ENCODE peak calls at places on chromosomes 1 and 21, in ten cellular contexts. J is PC-3, W is IMR-90, M is HCT116, A is mesenchymal stem cell, X is endothelial cell of umbilical vein, F is H9, V is GM23248, Q is HepG2, T is mammary epithelial cell. S is an unnamed sample.

GRCh38 chr1:214546076-214546475 is 5.3 kb downstream of the PTPN14 start:
- DNase-seq in X (no peak), J (no peak), Q (no peak), W (no peak), M (no peak), V (no peak), T (no peak), A (no peak), F (no peak), S (no peak)

GRCh38 chr1:7280257-7280656 is 490.8 kb upstream of the VAMP3 start:
- DNase-seq in W (no peak), V (no peak), M (no peak), Q (no peak), T (no peak), X (no peak), A (no peak), J (no peak), F (no peak), S (no peak)

GRCh38 chr1:151942882-151943281 is 33.6 kb upstream of the THEM4 start:
- DNase-seq in W (no peak), V (no peak), A (peak; percentile 38), Q (no peak), T (no peak), F (no peak), X (no peak), M (no peak), J (no peak), S (peak; percentile 35)

GRCh38 chr1:983736-984475 is 2.0 kb upstream of the PERM1 start:
- DNase-seq in A (peak; percentile 42), W (no peak), F (no peak), J (peak; percentile 59), Q (no peak), T (no peak), V (peak; percentile 49), M (no peak), X (no peak), S (peak; percentile 76)

GRCh38 chr1:231431665-231432415 is 9.8 kb upstream of the EGLN1 start:
- DNase-seq in J (no peak), Q (peak; percentile 63), W (no peak), T (no peak), A (no peak), F (no peak), M (no peak), V (no peak), X (no peak), S (no peak)

GRCh38 chr1:178644308-178645120 is 80.5 kb upstream of the RALGPS2 start:
- DNase-seq in X (peak; percentile 93), A (no peak), V (no peak), W (peak; percentile 59), T (no peak), F (no peak), J (no peak), Q (peak; percentile 61), M (no peak), S (no peak)

GRCh38 chr1:94953741-94954140 is 26.8 kb upstream of the CNN3 start:
- DNase-seq in F (no peak), J (no peak), V (no peak), X (no peak), A (peak; percentile 82), T (no peak), M (no peak), W (peak; percentile 17), Q (no peak), S (no peak)

GRCh38 chr1:30117685-30118084 is 605.7 kb downstream of the MATN1 start:
- DNase-seq in A (no peak), Q (no peak), J (no peak), M (no peak), T (no peak), W (no peak), V (no peak), X (no peak), F (no peak), S (no peak)

GRCh38 chr1:153345187-153346066 is 3.2 kb downstream of the PGLYRP4 start:
- DNase-seq in V (no peak), W (no peak), M (no peak), Q (no peak), J (no peak), A (no peak), T (no peak), F (no peak), X (no peak), S (no peak)

GRCh38 chr21:23017989-23018388 is 2019.8 kb downstream of the NCAM2 start:
- DNase-seq in X (peak; percentile 58), M (no peak), Q (no peak), T (no peak), J (peak; percentile 59), V (no peak), F (no peak), W (no peak), A (no peak), S (no peak)

GRCh38 chr1:1198423-1199140 is 7.8 kb downstream of the TNFRSF18 start:
- DNase-seq in T (no peak), Q (no peak), V (no peak), W (no peak), F (peak; percentile 28), M (no peak), A (no peak), X (no peak), J (no peak), S (no peak)

GRCh38 chr1:11784993-11785769 is 20.6 kb downstream of the MTHFR start:
- DNase-seq in T (peak; percentile 27), X (peak; percentile 62), Q (peak; percentile 64), J (peak; percentile 61), F (peak; percentile 93), M (peak; percentile 19), A (peak; percentile 66), V (peak; percentile 62), W (peak; percentile 21), S (peak; percentile 62)

GRCh38 chr1:24762133-24762676 is 17.0 kb downstream of the CLIC4 start:
- DNase-seq in F (no peak), V (peak; percentile 78), J (no peak), T (peak; percentile 91), W (peak; percentile 75), A (peak; percentile 90), Q (no peak), X (no peak), M (no peak), S (peak; percentile 46)

GRCh38 chr21:35575280-35575915 is 484.9 kb downstream of the SETD4 start:
- DNase-seq in W (peak; percentile 96), F (no peak), T (peak; percentile 16), V (peak; percentile 80), A (peak; percentile 81), X (no peak), M (no peak), Q (no peak), J (no peak), S (peak; percentile 67)

GRCh38 chr1:8094481-8095241 is 68.6 kb upstream of the ERRFI1 start:
- DNase-seq in J (peak; percentile 72), V (peak; percentile 87), X (peak; percentile 95), A (peak; percentile 99), W (peak; percentile 90), Q (peak; percentile 79), T (peak; percentile 67), F (no peak), M (no peak), S (peak; percentile 25)

GRCh38 chr1:29436386-29436785 is 200.1 kb downstream of the PTPRU start:
- DNase-seq in V (no peak), T (no peak), Q (no peak), F (no peak), A (no peak), W (no peak), J (no peak), X (no peak), M (no peak), S (no peak)

GRCh38 chr1:26274801-26275425 is 5.0 kb upstream of the SH3BGRL3 start:
- DNase-seq in T (peak; percentile 73), Q (no peak), J (peak; percentile 19), X (no peak), A (peak; percentile 75), W (peak; percentile 57), F (no peak), M (no peak), V (peak; percentile 61), S (peak; percentile 16)

DNA sequence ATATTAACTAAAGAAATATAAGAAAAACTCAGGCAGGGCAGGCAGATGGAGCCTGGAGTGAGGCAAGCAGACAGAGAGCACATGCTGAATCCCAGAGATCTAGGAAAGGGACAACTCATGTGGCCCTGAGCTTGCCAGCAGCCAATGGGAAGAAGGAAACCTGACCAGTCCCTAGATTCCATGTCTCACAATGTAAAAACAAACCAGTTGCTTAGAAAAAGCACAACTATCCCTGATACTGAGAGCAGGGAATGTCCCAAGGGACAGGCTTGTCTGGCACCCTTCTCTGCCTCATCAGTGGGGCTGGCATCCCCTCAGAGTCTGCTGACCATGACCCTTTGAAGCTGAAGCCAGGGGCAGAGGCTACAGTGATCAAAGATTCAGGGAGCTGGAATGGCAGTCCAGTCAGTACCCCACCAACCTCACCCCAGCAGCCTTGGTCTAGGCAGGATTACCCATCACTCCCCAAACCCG is 27.8 kb downstream of the HSPG2 start:
- DNase-seq in F (no peak), X (peak; percentile 49), A (peak; percentile 52), M (no peak), V (peak; percentile 77), J (no peak), W (peak; percentile 50), Q (no peak), T (no peak), S (peak; percentile 61)
- H3K9ac ChIP-seq in F (no peak overlapping the region), X (peak overlapping the region; percentile 78), A (peak overlapping the region; percentile 92), M (no peak overlapping the region), V (peak overlapping the region; percentile 79), J (no peak overlapping the region), W (peak overlapping the region; percentile 16), Q (no peak overlapping the region), T (no peak overlapping the region), S (peak overlapping the region; percentile 87)

GRCh38 chr1:160258177-160258798 is 4.1 kb downstream of the DCAF8 start:
- DNase-seq in W (no peak), J (no peak), F (no peak), Q (no peak), T (no peak), V (no peak), X (no peak), A (no peak), M (no peak), S (no peak)
- H3K4me1 ChIP-seq in W (peaks cover 2% of the 10 kb centered on the region), J (peaks cover 48% of the 10 kb centered on the region), F (peaks cover 2% of the 10 kb centered on the region), Q (peaks cover 51% of the 10 kb centered on the region), T (peaks cover 32% of the 10 kb centered on the region), V (peaks cover 38% of the 10 kb centered on the region), X (peaks cover 15% of the 10 kb centered on the region), A (peaks cover 4% of the 10 kb centered on the region), M (peaks cover 33% of the 10 kb centered on the region), S (peaks cover 55% of the 10 kb centered on the region)

GRCh38 chr21:44590311-44590721 is 2.0 kb downstream of the KRTAP10-6 start:
- DNase-seq in Q (no peak), W (no peak), J (no peak), V (no peak), X (no peak), F (no peak), T (no peak), A (no peak), M (no peak), S (no peak)
- H3K27me3 ChIP-seq in Q (no peaks in the 10 kb centered on the region), W (peaks cover 4% of the 10 kb centered on the region), J (no peaks in the 10 kb centered on the region), V (no peaks in the 10 kb centered on the region), X (peaks cover 3% of the 10 kb centered on the region), F (no peaks in the 10 kb centered on the region), T (no peaks in the 10 kb centered on the region), A (peaks cover 39% of the 10 kb centered on the region), M (peaks cover 11% of the 10 kb centered on the region), S (peaks cover 27% of the 10 kb centered on the region)

GRCh38 chr1:22613951-22614350 is 22.5 kb upstream of the C1QA start:
- DNase-seq in A (no peak), X (no peak), V (no peak), J (no peak), Q (no peak), T (no peak), F (no peak), M (no peak), W (no peak), S (no peak)
- H3K9ac ChIP-seq in A (no peak overlapping the region), X (no peak overlapping the region), V (no peak overlapping the region), J (no peak overlapping the region), Q (no peak overlapping the region), T (no peak overlapping the region), F (no peak overlapping the region), M (no peak overlapping the region), W (no peak overlapping the region), S (no peak overlapping the region)

GRCh38 chr1:205395616-205396015 is 26.2 kb downstream of the LEMD1 start:
- DNase-seq in T (no peak), W (no peak), M (no peak), A (no peak), X (no peak), J (no peak), F (no peak), Q (no peak), V (no peak), S (no peak)
- H3K4me1 ChIP-seq in T (no peaks in the 10 kb centered on the region), W (no peaks in the 10 kb centered on the region), M (peaks cover 8% of the 10 kb centered on the region), A (no peaks in the 10 kb centered on the region), X (no peaks in the 10 kb centered on the region), J (no peaks in the 10 kb centered on the region), F (no peaks in the 10 kb centered on the region), Q (peaks cover 22% of the 10 kb centered on the region), V (no peaks in the 10 kb centered on the region), S (no peaks in the 10 kb centered on the region)